ENCODE peak calls at places on chromosomes 16 and 17, in four cellular contexts. A is body of pancreas, T is AG10803, C is bronchial epithelial cell. V is an unnamed sample.
A peak's percentile ranks its signal among the peaks of the same experiment; 100 is the strongest.

GRCh38 chr17:63682981-63683380 is 16.9 kb downstream of the LIMD2 start:
- DNase-seq in A (no peak), T (no peak), C (no peak), V (no peak)

GRCh38 chr17:6269474-6269873 is 165.4 kb downstream of the AIPL1 start:
- DNase-seq in A (peak; percentile 14), T (peak; percentile 25), C (peak; percentile 34), V (peak; percentile 17)

GRCh38 chr16:4364196-4365013 is 7.2 kb upstream of the VASN start:
- DNase-seq in A (no peak), T (no peak), C (no peak), V (no peak)

GRCh38 chr17:80419255-80419654 is 4.3 kb downstream of the ENDOV start:
- DNase-seq in A (no peak), T (no peak), C (no peak), V (no peak)

GRCh38 chr17:47729486-47729885 is 3.5 kb upstream of the TBX21 start:
- DNase-seq in A (no peak), T (no peak), C (no peak), V (no peak)

GRCh38 chr16:35492225-35492624 is 2032.8 kb downstream of the TP53TG3F start:
- DNase-seq in A (no peak), T (no peak), C (no peak), V (no peak)

GRCh38 chr17:6591599-6592158 is 35.3 kb upstream of the PITPNM3 start:
- DNase-seq in A (no peak), T (peak; percentile 86), C (peak; percentile 94), V (peak; percentile 66)

GRCh38 chr16:12587646-12588277 is 215.9 kb downstream of the CPPED1 start:
- DNase-seq in A (no peak), T (no peak), C (no peak), V (no peak)

GRCh38 chr17:28865946-28866752 is 11.3 kb downstream of the ERAL1 start:
- DNase-seq in A (no peak), T (no peak), C (peak; percentile 48), V (no peak)

GRCh38 chr17:2071421-2072281 is 16.7 kb downstream of the HIC1 start:
- DNase-seq in A (no peak), T (peak; percentile 55), C (no peak), V (peak; percentile 81)

GRCh38 chr16:9012848-9013507 is 49.3 kb upstream of the USP7 start:
- DNase-seq in A (no peak), T (no peak), C (no peak), V (no peak)

GRCh38 chr16:23355106-23355670 is 53.1 kb downstream of the SCNN1B start:
- DNase-seq in A (no peak), T (no peak), C (no peak), V (no peak)

GRCh38 chr17:75681289-75681688 is 14.2 kb downstream of the SAP30BP start:
- DNase-seq in A (no peak), T (peak; percentile 52), C (peak; percentile 81), V (peak; percentile 58)

GRCh38 chr17:68576811-68577551 is 24.2 kb downstream of the FAM20A start:
- DNase-seq in A (peak; percentile 15), T (peak; percentile 91), C (peak; percentile 22), V (peak; percentile 77)

GRCh38 chr16:10992797-10993196 is 48.4 kb downstream of the CLEC16A start:
- DNase-seq in A (no peak), T (peak; percentile 61), C (peak; percentile 83), V (peak; percentile 89)
- H3K4me3 ChIP-seq in A (no peak overlapping the region), T (no peak overlapping the region), C (no peak overlapping the region), V (no peak overlapping the region)

GRCh38 chr16:88634994-88635670 is 3.2 kb upstream of the IL17C start:
- DNase-seq in A (no peak), T (no peak), C (no peak), V (peak; percentile 40)

GRCh38 chr16:88632587-88632930 is 5.8 kb upstream of the IL17C start:
- DNase-seq in A (no peak), T (no peak), C (no peak), V (no peak)

GRCh38 chr16:88634141-88634993 is 4.0 kb upstream of the IL17C start:
- DNase-seq in A (no peak), T (peak; percentile 43), C (peak; percentile 41), V (peak; percentile 65)

GRCh38 chr16:88631920-88632586 is 6.3 kb upstream of the IL17C start:
- DNase-seq in A (no peak), T (no peak), C (no peak), V (no peak)

DNA sequence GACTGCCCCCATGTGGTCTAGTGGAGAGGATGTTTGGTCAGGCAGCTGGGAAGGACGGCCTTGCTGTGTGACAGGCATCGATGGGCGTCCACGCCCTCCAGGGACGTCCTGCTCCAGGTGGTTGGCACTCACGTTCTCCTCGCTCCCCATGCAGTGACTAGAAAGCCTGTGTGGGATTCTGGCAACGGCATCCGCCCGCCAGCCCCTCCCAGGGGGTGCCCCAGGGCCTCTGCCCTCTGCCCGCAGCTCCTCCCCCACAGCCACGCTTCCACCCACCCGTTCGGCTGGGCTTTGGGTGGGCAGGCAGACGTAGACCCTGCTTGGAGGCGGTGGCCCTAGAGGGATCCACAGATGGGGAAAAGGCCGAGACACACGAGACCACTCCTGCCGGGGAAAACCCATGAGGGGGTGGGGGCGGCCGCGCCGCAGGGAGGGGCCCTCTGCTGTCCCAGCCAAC is 4.7 kb upstream of the IL17C start:
- DNase-seq in A (peak; percentile 45), T (no peak), C (peak; percentile 38), V (peak; percentile 44)
- TF ChIP-seq CTCF in A (peak; percentile 24), T (peak; percentile 31), C (peak; percentile 48), V (peak; percentile 39)

DNA sequence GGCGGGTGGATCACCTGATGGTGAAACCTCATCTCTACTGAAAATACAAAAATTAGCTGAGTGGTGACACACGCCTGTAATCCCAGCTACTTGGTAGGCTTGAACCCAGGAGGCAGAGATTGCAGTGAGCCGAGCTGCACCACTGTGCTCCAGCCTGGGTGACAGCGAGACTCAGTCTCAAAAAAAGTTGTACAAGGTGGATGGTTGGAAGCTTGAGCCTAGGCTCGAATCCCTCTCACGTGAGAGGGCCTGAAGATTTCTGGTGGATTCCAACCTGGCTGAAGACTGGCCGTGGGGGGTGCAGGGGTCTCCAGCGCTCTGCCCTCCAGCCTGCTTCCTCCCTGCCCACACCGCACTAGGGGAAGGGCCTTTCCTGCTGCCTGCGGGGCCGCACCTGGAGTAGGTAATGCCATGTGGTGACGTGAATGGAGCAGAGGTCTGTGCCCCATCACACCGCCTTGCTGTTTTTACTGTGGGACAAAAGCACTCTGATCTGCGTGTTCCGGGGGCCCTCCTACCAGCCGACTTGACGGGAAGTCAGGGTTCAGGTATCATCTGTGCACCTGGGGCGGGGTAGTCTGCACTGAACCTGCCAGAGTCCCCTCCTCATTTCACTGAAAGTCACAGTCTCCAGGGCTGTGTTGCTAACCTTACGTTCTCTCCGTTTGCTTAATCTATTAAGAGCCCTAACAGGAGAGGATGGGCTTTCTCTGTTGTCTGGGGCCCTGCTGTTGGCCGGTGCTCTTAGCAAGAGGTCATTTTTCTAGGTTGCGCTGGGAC is 4.2 kb downstream of the RPL13 start:
- DNase-seq in A (no peak), T (no peak), C (peak; percentile 3), V (no peak)
- H3K4me3 ChIP-seq in A (no peak overlapping the region), T (no peak overlapping the region), C (no peak overlapping the region), V (no peak overlapping the region)

GRCh38 chr17:45946841-45947256 is 52.2 kb upstream of the STH start:
- DNase-seq in A (no peak), T (no peak), C (no peak), V (no peak)
- TF ChIP-seq CTCF in A (no peak), T (no peak), C (no peak), V (no peak)

GRCh38 chr16:80997964-80998620 is 8.6 kb downstream of the CMC2 start:
- DNase-seq in A (no peak), T (no peak), C (no peak), V (no peak)
- H3K4me3 ChIP-seq in A (no peak overlapping the region), T (no peak overlapping the region), C (no peak overlapping the region), V (no peak overlapping the region)